ENCODE peak calls at places on chromosomes 7 and 10, in seven cellular contexts. O is T-helper 9 cell, T is astrocyte of the spinal cord, P is iPS-NIHi11, Q is endothelial cell, U is NCI-H345, X is GM12892. N is an unnamed sample.

GRCh38 chr10:58791137-58791536 is 278.5 kb downstream of the BICC1 start:
- DNase-seq in U (no peak), T (peak), P (no peak), X (no peak), Q (no peak), O (no peak), N (no peak)

GRCh38 chr10:100570518-100570865 is 34.7 kb downstream of the HIF1AN start:
- DNase-seq in U (no peak), T (no peak), X (no peak), O (no peak), P (no peak), Q (no peak), N (no peak)

GRCh38 chr10:52951819-52952218 is 179.2 kb upstream of the MBL2 start:
- DNase-seq in O (no peak), P (peak), X (no peak), T (peak), U (no peak), Q (peak), N (peak)

GRCh38 chr7:77351539-77352004 is 64.6 kb downstream of the GSAP start:
- DNase-seq in X (peak), T (no peak), Q (peak), P (no peak), O (peak), U (no peak), N (no peak)

GRCh38 chr10:118870467-118871243 is 115.9 kb upstream of the CACUL1 start:
- DNase-seq in Q (peak), U (no peak), T (peak), P (peak), O (no peak), X (no peak), N (no peak)

GRCh38 chr10:123316776-123317175 is 162.6 kb downstream of the BUB3 start:
- DNase-seq in T (no peak), O (no peak), U (no peak), P (no peak), Q (no peak), X (no peak), N (no peak)

GRCh38 chr10:36173364-36173763 is 531.3 kb upstream of the FZD8 start:
- DNase-seq in X (no peak), Q (no peak), T (peak), P (no peak), U (no peak), O (no peak), N (no peak)

GRCh38 chr10:93566435-93567276 is at the start of gene FFAR4:
- DNase-seq in O (no peak), P (peak), Q (peak), X (no peak), U (no peak), T (no peak), N (peak)

GRCh38 chr10:28880551-28880950 is 203.2 kb downstream of the BAMBI start:
- DNase-seq in T (no peak), X (no peak), Q (no peak), U (no peak), P (no peak), O (no peak), N (no peak)

GRCh38 chr10:117226813-117227451 is 14.0 kb upstream of the SLC18A2 start:
- DNase-seq in U (no peak), Q (peak), O (no peak), X (no peak), P (peak), T (no peak), N (no peak)

GRCh38 chr7:138865843-138866242 is 67.8 kb upstream of the ATP6V0A4 start:
- DNase-seq in P (no peak), T (no peak), O (peak), X (no peak), Q (no peak), U (no peak), N (no peak)

GRCh38 chr7:113383638-113384037 is 265.3 kb upstream of the SMIM30 start:
- DNase-seq in U (no peak), T (no peak), Q (no peak), X (no peak), O (no peak), P (no peak), N (no peak)

GRCh38 chr10:51522858-51523257 is 176.5 kb downstream of the CSTF2T start:
- DNase-seq in U (no peak), P (no peak), X (no peak), T (no peak), Q (no peak), O (no peak), N (no peak)

GRCh38 chr7:251005-251404 is 39.0 kb upstream of the FOXL3 start:
- DNase-seq in O (no peak), X (no peak), T (no peak), U (no peak), Q (no peak), P (no peak), N (no peak)

GRCh38 chr10:112202561-112203241 is 19.1 kb upstream of the GPAM start:
- DNase-seq in O (no peak), P (no peak), Q (no peak), T (no peak), U (no peak), X (peak), N (no peak)

GRCh38 chr7:111642373-111642772 is 80.1 kb upstream of the IMMP2L start:
- DNase-seq in U (no peak), O (no peak), Q (no peak), T (no peak), X (no peak), P (no peak), N (no peak)

GRCh38 chr7:134996097-134996550 is 9.8 kb downstream of the AGBL3 start:
- DNase-seq in O (no peak), T (peak), U (no peak), P (no peak), X (no peak), Q (no peak), N (no peak)

GRCh38 chr10:103231047-103231551 is 14.6 kb upstream of the RPEL1 start:
- DNase-seq in U (no peak), O (no peak), P (peak), X (no peak), Q (peak), T (peak), N (no peak)

GRCh38 chr10:33248638-33249037 is 85.8 kb downstream of the NRP1 start:
- DNase-seq in P (no peak), O (no peak), X (no peak), U (no peak), T (peak), Q (no peak), N (no peak)

GRCh38 chr10:36700123-36700522 is 425.3 kb upstream of the ANKRD30A start:
- DNase-seq in X (no peak), Q (no peak), U (no peak), P (no peak), O (no peak), T (no peak), N (no peak)

GRCh38 chr10:121594623-121595320 is 3.5 kb downstream of the FGFR2 start:
- DNase-seq in U (no peak), T (no peak), Q (no peak), O (no peak), X (no peak), P (no peak), N (no peak)

GRCh38 chr10:100817268-100817839 is 72.0 kb downstream of the PAX2 start:
- DNase-seq in O (no peak), U (no peak), P (peak), X (no peak), T (no peak), Q (peak), N (no peak)